ENCODE peak calls at places on chromosomes 16 and 17, in six cellular contexts. G, O, A, P, T and X are unnamed samples.

GRCh38 chr17:43723697-43724359 is 34.8 kb downstream of the SOST start:
- DNase-seq in G (no peak), O (no peak), A (peak; percentile 77), P (peak; percentile 48), T (peak; percentile 81), X (no peak)

GRCh38 chr17:42679001-42679491 is 2.3 kb upstream of the PLEKHH3 start:
- DNase-seq in G (no peak), O (no peak), A (peak; percentile 76), P (no peak), T (no peak), X (no peak)

GRCh38 chr16:50548659-50549560 is 714 bp downstream of the NKD1 start:
- DNase-seq in G (no peak), O (no peak), A (peak; percentile 18), P (no peak), T (no peak), X (no peak)

GRCh38 chr16:29779474-29779873 is 1.4 kb downstream of the ZG16 start:
- DNase-seq in G (no peak), O (no peak), A (peak; percentile 18), P (no peak), T (peak; percentile 96), X (no peak)

GRCh38 chr17:45063198-45063597 is 2.1 kb downstream of the NMT1 start:
- DNase-seq in G (no peak), O (no peak), A (no peak), P (no peak), T (no peak), X (no peak)

GRCh38 chr17:71632328-71632727 is 488.5 kb upstream of the SOX9 start:
- DNase-seq in G (no peak), O (no peak), A (no peak), P (no peak), T (peak; percentile 92), X (no peak)

GRCh38 chr17:1714488-1714979 is 4.4 kb upstream of the TLCD2 start:
- DNase-seq in G (no peak), O (peak; percentile 96), A (peak; percentile 97), P (peak; percentile 68), T (peak; percentile 94), X (peak; percentile 99)

GRCh38 chr16:57607676-57608461 is 20.6 kb upstream of the ADGRG1 start:
- DNase-seq in G (no peak), O (no peak), A (no peak), P (no peak), T (no peak), X (peak; percentile 56)

GRCh38 chr16:67235816-67236547 is 9.1 kb downstream of the TMEM208 start:
- DNase-seq in G (no peak), O (no peak), A (no peak), P (no peak), T (no peak), X (no peak)

GRCh38 chr16:67311607-67312449 is 14.7 kb downstream of the KCTD19 start:
- DNase-seq in G (no peak), O (peak; percentile 100), A (peak; percentile 94), P (peak; percentile 98), T (peak; percentile 95), X (no peak)

GRCh38 chr16:48561960-48562393 is 48.0 kb downstream of the N4BP1 start:
- DNase-seq in G (no peak), O (no peak), A (no peak), P (no peak), T (no peak), X (no peak)

GRCh38 chr16:57469917-57470470 is 7.5 kb downstream of the POLR2C start:
- DNase-seq in G (no peak), O (no peak), A (peak; percentile 65), P (no peak), T (no peak), X (no peak)

GRCh38 chr17:63279498-63280230 is 166.4 kb downstream of the CYB561 start:
- DNase-seq in G (no peak), O (no peak), A (peak; percentile 46), P (no peak), T (no peak), X (no peak)

DNA sequence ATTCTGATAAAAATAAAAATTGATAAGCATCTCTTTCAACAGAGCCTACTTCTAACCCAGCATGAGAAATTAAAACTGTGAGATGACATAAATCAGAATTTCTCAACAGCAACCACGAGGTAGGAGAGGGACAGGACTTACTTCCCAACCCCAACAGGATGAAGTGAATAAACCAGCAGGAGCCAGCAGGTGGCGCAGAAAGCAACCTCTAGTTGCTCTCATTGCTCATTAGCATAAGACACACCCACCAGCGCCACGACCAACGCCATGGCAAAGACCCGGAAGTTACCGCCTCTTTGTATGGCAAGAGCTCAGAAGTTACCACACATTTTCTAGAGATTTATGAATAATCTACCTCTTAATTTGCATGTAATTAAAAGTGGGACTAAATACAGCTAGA is 189.4 kb upstream of the CDH8 start:
- DNase-seq in G (no peak), O (no peak), A (peak; percentile 81), P (peak; percentile 18), T (peak; percentile 71), X (no peak)
- TF ChIP-seq CTCF in G (peak; percentile 56), O (no peak), A (peak; percentile 29), P (peak; percentile 63), T (peak; percentile 68), X (peak; percentile 49)

GRCh38 chr16:80317132-80318098 is 223.4 kb upstream of the DYNLRB2 start:
- DNase-seq in G (no peak), O (no peak), A (peak; percentile 5), P (no peak), T (no peak), X (no peak)
- TF ChIP-seq CTCF in G (no peak), O (peak; percentile 58), A (no peak), P (peak; percentile 38), T (peak; percentile 31), X (peak; percentile 26)

GRCh38 chr17:8377422-8377821 is 918 bp upstream of the KRABD2 start:
- DNase-seq in G (no peak), O (no peak), A (no peak), P (no peak), T (no peak), X (no peak)

GRCh38 chr17:8375738-8376259 is 705 bp downstream of the KRABD2 start:
- DNase-seq in G (peak; percentile 41), O (no peak), A (no peak), P (no peak), T (no peak), X (no peak)

GRCh38 chr17:8372422-8372821 is 4.1 kb downstream of the KRABD2 start:
- DNase-seq in G (no peak), O (no peak), A (no peak), P (no peak), T (peak; percentile 72), X (no peak)

GRCh38 chr17:8380049-8380448 is 2.9 kb downstream of the RPL26 start:
- DNase-seq in G (no peak), O (no peak), A (no peak), P (no peak), T (no peak), X (no peak)

DNA sequence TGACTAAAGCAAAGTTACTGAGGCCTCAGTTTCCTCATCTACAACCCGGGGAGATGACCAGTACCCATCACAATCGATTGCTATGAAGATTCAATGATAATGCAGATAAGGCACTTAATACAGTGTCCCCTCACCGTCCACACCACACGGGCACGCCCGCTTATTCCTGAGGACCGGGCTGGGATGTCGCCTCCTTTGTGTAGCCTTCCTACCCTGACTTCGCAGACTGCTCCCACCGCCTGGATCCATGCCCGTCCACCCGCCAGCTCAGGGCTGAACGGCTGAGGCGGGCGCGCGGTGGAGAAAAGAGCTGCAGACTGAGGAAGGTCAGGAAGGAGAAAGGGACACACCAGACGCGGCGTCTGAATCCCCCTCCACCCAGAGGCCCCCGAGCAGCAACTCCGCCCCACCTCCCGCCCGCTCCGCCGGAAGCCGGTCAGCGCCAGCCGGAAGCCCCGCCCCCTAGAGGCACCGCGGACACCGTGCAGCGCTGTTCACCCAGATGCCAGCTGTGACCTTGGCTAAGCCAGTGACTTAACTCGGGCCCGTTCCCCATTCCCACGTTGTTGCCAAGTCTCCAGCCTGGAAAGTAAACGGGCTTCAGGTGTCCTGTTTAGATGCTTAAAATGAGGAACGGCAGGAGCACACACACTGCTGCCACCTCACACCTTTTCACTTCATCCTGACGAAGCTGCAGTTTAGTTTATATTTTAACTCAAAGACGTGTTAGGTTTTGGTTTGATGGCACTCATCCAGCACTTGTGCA is at the start of gene KRABD2:
- DNase-seq in G (peak; percentile 93), O (peak; percentile 55), A (peak; percentile 86), P (no peak), T (peak; percentile 40), X (peak; percentile 96)
- TF ChIP-seq CTCF in G (peak; percentile 74), O (peak; percentile 60), A (peak; percentile 40), P (peak; percentile 57), T (peak; percentile 41), X (peak; percentile 62)

DNA sequence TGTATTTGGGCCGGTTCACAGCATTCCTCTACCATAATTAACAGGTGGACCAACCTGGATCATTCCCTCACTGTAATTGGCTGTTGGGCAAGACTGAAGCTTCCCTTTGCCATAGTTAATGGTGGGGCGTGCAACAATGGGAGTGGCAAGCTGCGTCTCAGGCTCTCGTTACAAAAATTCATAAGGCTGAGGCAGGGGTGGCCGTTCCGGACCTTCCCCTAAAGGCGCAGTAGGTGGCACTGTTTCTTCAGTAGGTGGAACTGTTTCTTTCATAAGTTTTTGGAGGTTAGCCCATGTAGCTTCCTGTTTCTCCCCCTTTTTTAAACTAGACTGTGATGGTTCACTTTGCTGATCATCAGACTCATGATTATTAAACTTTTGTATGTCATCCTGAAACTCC is 17.0 kb upstream of the TMC5 start:
- DNase-seq in G (no peak), O (no peak), A (no peak), P (no peak), T (no peak), X (no peak)
- TF ChIP-seq CTCF in G (no peak), O (no peak), A (no peak), P (no peak), T (peak; percentile 30), X (no peak)